ENCODE peak calls at places on chromosome 2, in four cellular contexts. G, Z, K and I are unnamed samples.

GRCh38 chr2:113175736-113176695 is 2.2 kb downstream of the PSD4 start:
- DNase-seq in Z (no peak), G (no peak), K (no peak), I (no peak)

GRCh38 chr2:8587251-8587791 is 94.5 kb upstream of the ID2 start:
- DNase-seq in G (no peak), Z (no peak), K (no peak), I (no peak)

GRCh38 chr2:28300921-28301341 is 91.7 kb upstream of the FOSL2 start:
- DNase-seq in Z (peak), G (no peak), K (no peak), I (no peak)

GRCh38 chr2:12675801-12676200 is 40.9 kb upstream of the TRIB2 start:
- DNase-seq in Z (no peak), K (no peak), G (no peak), I (no peak)

GRCh38 chr2:96097951-96098823 is 18.2 kb downstream of the ADRA2B start:
- DNase-seq in G (no peak), K (no peak), Z (no peak), I (peak)

GRCh38 chr2:139609109-139609508 is 828.9 kb upstream of the NXPH2 start:
- DNase-seq in K (no peak), G (no peak), Z (no peak), I (no peak)

GRCh38 chr2:72895759-72896281 is 8.6 kb downstream of the SPR start:
- DNase-seq in Z (peak), G (no peak), K (no peak), I (no peak)

GRCh38 chr2:217930783-217931563 is 71.8 kb downstream of the TNS1 start:
- DNase-seq in K (no peak), Z (no peak), G (no peak), I (no peak)

GRCh38 chr2:38156262-38156835 is 80.4 kb upstream of the CYP1B1 start:
- DNase-seq in K (no peak), Z (no peak), G (no peak), I (no peak)

GRCh38 chr2:62826141-62826540 is 120.6 kb downstream of the EHBP1 start:
- DNase-seq in Z (peak), K (no peak), G (no peak), I (no peak)

GRCh38 chr2:239166201-239166834 is 234.5 kb downstream of the HDAC4 start:
- DNase-seq in G (no peak), K (no peak), Z (no peak), I (no peak)

GRCh38 chr2:240902615-240903041 is 3.5 kb upstream of the CROCC2 start:
- DNase-seq in K (no peak), G (no peak), Z (no peak), I (no peak)

GRCh38 chr2:64730551-64731305 is 77.0 kb upstream of the SERTAD2 start:
- DNase-seq in Z (peak), G (no peak), K (no peak), I (peak)

GRCh38 chr2:241888641-241889040 is 19.1 kb downstream of the RTP5 start:
- DNase-seq in Z (no peak), G (no peak), K (no peak), I (no peak)

GRCh38 chr2:28588231-28588725 is 92.4 kb downstream of the PLB1 start:
- DNase-seq in G (no peak), K (no peak), Z (no peak), I (no peak)

GRCh38 chr2:71697106-71698010 is 244.0 kb downstream of the DYSF start:
- DNase-seq in Z (no peak), G (no peak), K (no peak), I (no peak)

GRCh38 chr2:101145406-101145805 is 5.8 kb downstream of the TBC1D8 start:
- DNase-seq in Z (no peak), K (no peak), G (no peak), I (no peak)

GRCh38 chr2:9720352-9721093 is 89.7 kb upstream of the YWHAQ start:
- DNase-seq in G (no peak), K (no peak), Z (no peak), I (no peak)

GRCh38 chr2:65053199-65053598 is 3.0 kb upstream of the CEP68 start:
- DNase-seq in G (no peak), K (no peak), Z (no peak), I (no peak)

GRCh38 chr2:45962522-45962921 is 311.0 kb downstream of the PRKCE start:
- DNase-seq in Z (peak), G (no peak), K (no peak), I (no peak)

GRCh38 chr2:121694398-121695178 is 42.1 kb downstream of the NIFK start:
- DNase-seq in K (no peak), G (no peak), Z (peak), I (no peak)

GRCh38 chr2:121688820-121689219 is 39.6 kb upstream of the CLASP1 start:
- DNase-seq in Z (no peak), G (peak), K (no peak), I (no peak)

GRCh38 chr2:121686218-121686617 is 37.0 kb upstream of the CLASP1 start:
- DNase-seq in K (no peak), G (no peak), Z (no peak), I (no peak)

GRCh38 chr2:121690095-121690494 is 40.8 kb upstream of the CLASP1 start:
- DNase-seq in K (no peak), G (no peak), Z (no peak), I (no peak)

DNA sequence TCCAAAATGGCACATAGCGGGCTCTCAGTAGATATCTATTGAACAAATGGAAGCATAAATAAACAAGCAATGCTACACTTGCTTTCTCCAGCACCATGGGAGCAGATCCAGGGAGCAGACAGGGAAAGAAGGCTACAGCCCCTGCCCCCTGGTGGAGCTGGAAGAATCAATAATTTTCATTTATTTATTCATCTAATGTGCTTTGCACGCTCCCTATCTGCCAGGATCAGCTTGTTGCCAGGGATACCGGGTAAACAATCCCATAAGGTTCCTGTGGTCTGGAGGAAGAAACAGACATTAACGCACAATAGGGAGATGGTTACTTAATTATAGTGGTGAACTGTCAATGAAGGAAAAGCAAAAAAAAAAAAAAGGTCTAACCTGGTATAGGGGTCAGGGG is 40.1 kb upstream of the CLASP1 start:
- DNase-seq in Z (peak), K (no peak), G (peak), I (no peak)
- TF ChIP-seq CTCF in Z (peak), K (peak), G (peak), I (no peak)

GRCh38 chr2:118865106-118865505 is 17.7 kb upstream of the EN1 start:
- DNase-seq in K (no peak), G (no peak), Z (peak), I (no peak)
- TF ChIP-seq CTCF in K (peak), G (peak), Z (peak), I (peak)

GRCh38 chr2:225493420-225494099 is 94.0 kb downstream of the NYAP2 start:
- DNase-seq in G (no peak), Z (no peak), K (no peak), I (no peak)

GRCh38 chr2:225494100-225494459 is 94.6 kb downstream of the NYAP2 start:
- DNase-seq in K (no peak), Z (no peak), G (no peak), I (no peak)

GRCh38 chr2:225497175-225497574 is 97.7 kb downstream of the NYAP2 start:
- DNase-seq in K (no peak), G (no peak), Z (no peak), I (no peak)

GRCh38 chr2:225495706-225496105 is 96.2 kb downstream of the NYAP2 start:
- DNase-seq in Z (no peak), K (no peak), G (no peak), I (no peak)

DNA sequence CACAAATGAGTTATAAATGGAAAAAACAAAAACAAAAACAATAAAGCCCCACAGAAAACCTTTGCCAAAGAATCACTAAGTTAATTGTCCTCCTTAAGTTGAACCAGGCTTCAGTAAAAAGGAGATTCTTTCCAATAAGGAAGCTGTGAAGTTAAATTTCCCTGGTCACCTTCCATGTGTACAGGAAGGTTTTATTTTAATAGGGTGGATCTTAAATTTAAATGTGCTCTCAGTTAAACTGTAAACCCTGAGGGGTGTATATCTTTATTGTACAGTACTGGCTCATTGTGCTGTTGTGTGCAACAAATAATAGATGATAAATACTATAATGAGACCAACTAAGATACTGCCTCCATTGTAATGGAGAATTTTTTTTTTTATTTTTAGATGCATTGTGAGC is 97.0 kb downstream of the NYAP2 start:
- DNase-seq in K (no peak), Z (no peak), G (no peak), I (no peak)
- TF ChIP-seq CTCF in K (no peak), Z (no peak), G (no peak), I (no peak)

GRCh38 chr2:165687376-165687775 is 106.7 kb downstream of the GALNT3 start:
- DNase-seq in Z (no peak), K (no peak), G (no peak), I (no peak)

GRCh38 chr2:165693838-165694237 is 100.2 kb downstream of the GALNT3 start:
- DNase-seq in Z (no peak), G (no peak), K (no peak), I (no peak)

GRCh38 chr2:165691615-165692014 is 102.4 kb downstream of the GALNT3 start:
- DNase-seq in Z (peak), K (no peak), G (no peak), I (no peak)
- TF ChIP-seq CTCF in Z (no peak), K (no peak), G (no peak), I (no peak)

GRCh38 chr2:215659650-215660049 is 223.8 kb upstream of the FN1 start:
- DNase-seq in Z (no peak), K (no peak), G (no peak), I (no peak)

GRCh38 chr2:215660687-215661086 is 224.8 kb upstream of the FN1 start:
- DNase-seq in K (no peak), G (no peak), Z (peak), I (no peak)

GRCh38 chr2:215658635-215659305 is 222.9 kb upstream of the FN1 start:
- DNase-seq in G (no peak), Z (no peak), K (no peak), I (no peak)

GRCh38 chr2:215654177-215654850 is 218.4 kb upstream of the FN1 start:
- DNase-seq in K (no peak), G (no peak), Z (peak), I (no peak)

DNA sequence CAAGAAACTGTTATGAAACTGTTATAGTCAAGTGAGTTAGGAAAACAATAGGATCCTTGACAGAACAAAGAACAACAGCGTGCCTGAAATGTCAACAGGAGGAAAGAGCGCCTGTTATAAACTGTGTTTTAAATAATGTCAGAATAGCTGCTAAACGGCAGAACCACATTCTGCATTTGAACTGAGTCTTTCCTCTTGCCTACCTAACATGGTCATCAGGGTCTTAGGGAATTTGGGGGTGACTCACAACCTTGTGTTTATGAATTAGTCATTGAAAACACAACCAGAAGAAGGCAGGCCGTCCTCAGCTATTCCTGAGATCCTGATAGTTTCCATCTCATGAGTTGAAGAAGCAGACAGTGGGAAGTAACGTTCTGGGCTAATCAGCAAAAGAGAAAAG is 222.0 kb upstream of the FN1 start:
- DNase-seq in K (no peak), Z (peak), G (no peak), I (no peak)
- TF ChIP-seq CTCF in K (no peak), Z (no peak), G (no peak), I (no peak)

GRCh38 chr2:4353668-4354067 is 650.3 kb downstream of the DCDC2C start:
- DNase-seq in G (no peak), Z (no peak), K (no peak), I (no peak)

GRCh38 chr2:4358855-4359254 is 655.5 kb downstream of the DCDC2C start:
- DNase-seq in Z (no peak), G (no peak), K (no peak), I (no peak)

GRCh38 chr2:4354164-4354563 is 650.8 kb downstream of the DCDC2C start:
- DNase-seq in G (no peak), K (no peak), Z (no peak), I (no peak)

DNA sequence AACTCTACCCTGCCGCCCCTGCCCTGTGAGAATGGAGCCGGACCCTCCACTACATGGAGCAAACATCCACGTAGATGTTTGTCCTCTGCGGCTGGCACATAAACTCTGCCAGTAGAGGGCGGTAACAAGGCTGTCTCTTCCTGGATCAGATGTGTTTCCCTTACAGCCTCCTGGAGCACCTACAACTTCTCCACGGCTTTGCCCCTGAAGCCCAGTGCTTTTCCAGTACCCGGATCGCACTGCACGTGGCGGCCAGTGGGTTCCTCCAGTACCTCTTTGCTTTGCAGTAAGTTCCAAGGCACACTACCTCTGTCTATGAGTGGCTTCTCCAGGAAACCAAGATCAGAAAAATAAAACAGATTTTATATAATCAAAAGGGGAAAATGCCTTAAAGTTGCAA is 651.3 kb downstream of the DCDC2C start:
- DNase-seq in G (no peak), K (no peak), Z (no peak), I (no peak)
- TF ChIP-seq CTCF in G (peak), K (no peak), Z (peak), I (no peak)

DNA sequence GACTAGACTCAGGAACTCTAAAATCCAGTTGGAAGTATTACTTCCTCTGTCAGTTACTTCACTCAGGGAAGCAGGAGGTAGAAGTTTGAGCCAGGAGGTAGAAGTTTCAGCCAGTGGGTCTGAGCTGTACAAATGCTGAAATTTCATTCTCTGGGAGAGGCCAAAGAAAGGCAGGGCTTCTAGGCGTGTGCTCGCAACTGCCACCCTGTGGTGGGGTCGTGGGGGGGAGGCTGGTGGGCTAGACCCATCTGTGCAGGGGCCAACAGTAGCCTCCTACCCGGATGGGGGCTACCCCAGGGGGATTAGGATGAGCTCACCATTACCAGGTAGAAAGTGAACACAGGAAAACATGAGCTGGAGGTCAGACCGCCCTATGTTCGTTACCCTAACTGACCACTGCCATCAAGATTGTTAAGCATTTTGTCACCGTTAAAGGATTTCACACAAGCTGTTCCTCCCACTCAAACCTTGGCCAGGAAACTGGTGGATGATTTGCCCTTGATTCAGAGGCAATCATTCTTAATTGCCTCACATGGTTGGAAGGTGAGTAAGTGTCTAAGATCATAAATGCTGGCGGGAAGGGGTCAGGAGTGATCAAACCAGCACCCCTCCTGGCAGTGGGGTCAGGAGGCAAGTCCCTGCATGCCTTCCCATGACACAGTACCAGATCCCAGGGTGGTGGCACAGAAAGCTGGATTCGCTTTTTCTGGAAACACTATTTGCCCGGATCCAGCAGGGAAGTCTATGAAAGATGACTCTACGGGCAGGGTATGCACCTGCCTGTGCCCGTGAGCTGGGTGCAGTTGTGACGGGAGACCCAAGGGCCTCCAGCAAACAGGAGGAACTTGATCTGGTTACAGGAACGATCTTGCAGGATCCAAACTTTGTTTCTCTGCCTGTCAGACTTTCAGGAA is 5.2 kb upstream of the FHL2 start:
- DNase-seq in K (no peak), Z (peak), G (no peak), I (no peak)
- TF ChIP-seq CTCF in K (peak), Z (peak), G (no peak), I (no peak)

GRCh38 chr2:20452551-20452950 is 5.7 kb downstream of the RHOB start:
- DNase-seq in K (no peak), G (no peak), Z (no peak), I (no peak)
- TF ChIP-seq CTCF in K (no peak), G (peak), Z (peak), I (no peak)